ENCODE peak calls at places on chromosome 3, in nine cellular contexts. S, O, Y, N, W, U, C, F and G are unnamed samples.

GRCh38 chr3:69304396-69304795 is 81.5 kb downstream of the FRMD4B start:
- DNase-seq in S (no peak), O (no peak), Y (no peak), N (no peak), W (no peak), U (no peak), C (no peak), F (no peak), G (no peak)

GRCh38 chr3:64104691-64105101 is 81.4 kb upstream of the PSMD6 start:
- DNase-seq in S (no peak), O (no peak), Y (peak), N (no peak), W (peak), U (no peak), C (no peak), F (no peak), G (no peak)

GRCh38 chr3:189404036-189404435 is 227.2 kb upstream of the TP63 start:
- DNase-seq in S (no peak), O (no peak), Y (no peak), N (no peak), W (peak), U (no peak), C (no peak), F (no peak), G (no peak)

GRCh38 chr3:31704651-31705179 is 172.0 kb downstream of the STT3B start:
- DNase-seq in S (no peak), O (peak), Y (no peak), N (no peak), W (peak), U (peak), C (no peak), F (no peak), G (peak)

GRCh38 chr3:50516048-50516871 is 12.8 kb upstream of the CACNA2D2 start:
- DNase-seq in S (no peak), O (no peak), Y (peak), N (no peak), W (no peak), U (no peak), C (no peak), F (no peak), G (no peak)

GRCh38 chr3:111246967-111247760 is 175.5 kb downstream of the NECTIN3 start:
- DNase-seq in S (no peak), O (peak), Y (no peak), N (peak), W (peak), U (peak), C (no peak), F (no peak), G (no peak)

GRCh38 chr3:73188707-73189106 is 127.2 kb downstream of the EBLN2 start:
- DNase-seq in S (no peak), O (no peak), Y (no peak), N (no peak), W (no peak), U (no peak), C (no peak), F (no peak), G (no peak)

GRCh38 chr3:52848617-52849016 is 13.8 kb upstream of the MUSTN1 start:
- DNase-seq in S (no peak), O (peak), Y (no peak), N (no peak), W (no peak), U (peak), C (no peak), F (no peak), G (no peak)

GRCh38 chr3:191762323-191762960 is 301.5 kb downstream of the PYDC2 start:
- DNase-seq in S (no peak), O (peak), Y (no peak), N (no peak), W (no peak), U (peak), C (peak), F (no peak), G (no peak)

GRCh38 chr3:42601898-42602581 is 1.6 kb downstream of the NKTR start:
- DNase-seq in S (no peak), O (no peak), Y (no peak), N (peak), W (no peak), U (peak), C (no peak), F (no peak), G (peak)

GRCh38 chr3:34696831-34697230 is 898.4 kb downstream of the PDCD6IP start:
- DNase-seq in S (no peak), O (no peak), Y (no peak), N (no peak), W (no peak), U (no peak), C (no peak), F (no peak), G (no peak)

GRCh38 chr3:127970966-127971592 is 56.0 kb downstream of the KBTBD12 start:
- DNase-seq in S (peak), O (peak), Y (peak), N (peak), W (no peak), U (peak), C (peak), F (no peak), G (peak)

GRCh38 chr3:10816863-10817253 is 830 bp downstream of the SLC6A11 start:
- DNase-seq in S (no peak), O (no peak), Y (no peak), N (no peak), W (no peak), U (no peak), C (no peak), F (no peak), G (no peak)

GRCh38 chr3:114299925-114300624 is 6.2 kb downstream of the TIGIT start:
- DNase-seq in S (no peak), O (no peak), Y (no peak), N (no peak), W (no peak), U (no peak), C (no peak), F (no peak), G (no peak)

GRCh38 chr3:44079916-44080315 is 161.8 kb upstream of the TOPAZ1 start:
- DNase-seq in S (no peak), O (no peak), Y (no peak), N (no peak), W (no peak), U (no peak), C (no peak), F (no peak), G (no peak)

GRCh38 chr3:48851407-48851806 is 3.7 kb upstream of the PRKAR2A start:
- DNase-seq in S (no peak), O (no peak), Y (peak), N (no peak), W (no peak), U (peak), C (no peak), F (no peak), G (no peak)

GRCh38 chr3:30349507-30349906 is 256.9 kb upstream of the TGFBR2 start:
- DNase-seq in S (no peak), O (no peak), Y (no peak), N (no peak), W (no peak), U (no peak), C (no peak), F (no peak), G (no peak)

GRCh38 chr3:127860223-127860622 is 37.9 kb upstream of the MGLL start:
- DNase-seq in S (no peak), O (no peak), Y (no peak), N (no peak), W (no peak), U (no peak), C (peak), F (no peak), G (no peak)

GRCh38 chr3:69739204-69740102 is at the start of gene MITF:
- DNase-seq in S (peak), O (peak), Y (peak), N (peak), W (peak), U (peak), C (peak), F (peak), G (peak)

GRCh38 chr3:51933471-51934138 is 8.1 kb downstream of the RRP9 start:
- DNase-seq in S (no peak), O (no peak), Y (peak), N (no peak), W (no peak), U (no peak), C (no peak), F (no peak), G (no peak)